ENCODE peak calls at places on chromosomes 5 and 9, in five cellular contexts. M is A549; Y is suprapubic skin; F is CD8-positive, alpha-beta T cell; Z is cardiac muscle cell. G is an unnamed sample.

GRCh38 chr5:147818290-147818689 is 13.2 kb downstream of the SPINK1 start:
- DNase-seq in M (no peak), Y (no peak), F (no peak), Z (peak; percentile 7), G (no peak)

GRCh38 chr9:12554636-12555035 is 138.5 kb upstream of the TYRP1 start:
- DNase-seq in M (no peak), Y (no peak), F (no peak), Z (no peak), G (no peak)

GRCh38 chr9:17005085-17005484 is 129.8 kb upstream of the CNTLN start:
- DNase-seq in M (no peak), Y (no peak), F (no peak), Z (peak; percentile 9), G (no peak)

GRCh38 chr5:81835813-81836458 is 85.0 kb upstream of the SSBP2 start:
- DNase-seq in M (no peak), Y (no peak), F (no peak), Z (no peak), G (no peak)

GRCh38 chr5:14211818-14212799 is 69.0 kb downstream of the TRIO start:
- DNase-seq in M (no peak), Y (no peak), F (no peak), Z (no peak), G (no peak)

GRCh38 chr9:107784235-107784958 is 294.8 kb upstream of the KLF4 start:
- DNase-seq in M (no peak), Y (peak; percentile 75), F (no peak), Z (peak; percentile 7), G (no peak)

GRCh38 chr5:59562756-59563389 is 330.7 kb downstream of the PDE4D start:
- DNase-seq in M (peak; percentile 34), Y (no peak), F (no peak), Z (peak; percentile 54), G (no peak)

GRCh38 chr5:121841900-121842299 is 9.8 kb upstream of the FTMT start:
- DNase-seq in M (no peak), Y (no peak), F (no peak), Z (no peak), G (no peak)

GRCh38 chr5:56658972-56659371 is 156.4 kb upstream of the MAP3K1 start:
- DNase-seq in M (no peak), Y (no peak), F (no peak), Z (no peak), G (no peak)

GRCh38 chr9:79581794-79582193 is 10.0 kb downstream of the TLE4 start:
- DNase-seq in M (no peak), Y (no peak), F (no peak), Z (no peak), G (no peak)

GRCh38 chr5:120101771-120102170 is 362.3 kb upstream of the PRR16 start:
- DNase-seq in M (no peak), Y (no peak), F (no peak), Z (no peak), G (no peak)

GRCh38 chr9:122897969-122898368 is 7.2 kb downstream of the RC3H2 start:
- DNase-seq in M (no peak), Y (no peak), F (no peak), Z (no peak), G (no peak)

GRCh38 chr5:64887910-64888309 is 119.2 kb downstream of the CWC27 start:
- DNase-seq in M (no peak), Y (no peak), F (no peak), Z (no peak), G (no peak)

GRCh38 chr9:35495984-35496383 is 6.1 kb downstream of the RUSC2 start:
- DNase-seq in M (no peak), Y (no peak), F (no peak), Z (no peak), G (no peak)

GRCh38 chr9:132241840-132242620 is 80.2 kb downstream of the NTNG2 start:
- DNase-seq in M (no peak), Y (no peak), F (peak; percentile 64), Z (no peak), G (no peak)

GRCh38 chr5:54234304-54234938 is 76.0 kb downstream of the ARL15 start:
- DNase-seq in M (peak; percentile 16), Y (no peak), F (no peak), Z (peak; percentile 36), G (no peak)

GRCh38 chr5:64594601-64595518 is 89.0 kb downstream of the RGS7BP start:
- DNase-seq in M (peak; percentile 3), Y (no peak), F (no peak), Z (peak; percentile 35), G (no peak)

GRCh38 chr5:66882592-66883227 is 286.5 kb downstream of the MAST4 start:
- DNase-seq in M (peak; percentile 33), Y (no peak), F (no peak), Z (no peak), G (no peak)

GRCh38 chr5:14216372-14216771 is 73.2 kb downstream of the TRIO start:
- DNase-seq in M (no peak), Y (no peak), F (no peak), Z (no peak), G (no peak)

GRCh38 chr5:176921669-176922196 is 22.6 kb upstream of the HK3 start:
- DNase-seq in M (no peak), Y (no peak), F (no peak), Z (no peak), G (no peak)

GRCh38 chr5:90473321-90474234 is 993 bp downstream of the MBLAC2 start:
- DNase-seq in M (peak; percentile 14), Y (no peak), F (no peak), Z (peak; percentile 56), G (peak; percentile 71)

GRCh38 chr9:123091459-123091858 is 58.0 kb downstream of the GPR21 start:
- DNase-seq in M (no peak), Y (no peak), F (no peak), Z (no peak), G (no peak)

GRCh38 chr9:137429974-137430722 is 7.0 kb downstream of the NOXA1 start:
- DNase-seq in M (no peak), Y (no peak), F (no peak), Z (no peak), G (no peak)

GRCh38 chr9:124858330-124859046 is 3.3 kb downstream of the RPL35 start:
- DNase-seq in M (no peak), Y (no peak), F (no peak), Z (no peak), G (no peak)

GRCh38 chr9:35267716-35268115 is 105.9 kb downstream of the UNC13B start:
- DNase-seq in M (no peak), Y (no peak), F (no peak), Z (no peak), G (no peak)

GRCh38 chr5:61766141-61766540 is 434.1 kb downstream of the ZSWIM6 start:
- DNase-seq in M (no peak), Y (no peak), F (no peak), Z (no peak), G (no peak)

GRCh38 chr9:4762889-4763521 is 22.0 kb upstream of the AK3 start:
- DNase-seq in M (no peak), Y (no peak), F (no peak), Z (peak; percentile 13), G (no peak)

GRCh38 chr9:128712451-128713410 is 10.4 kb downstream of the PKN3 start:
- DNase-seq in M (no peak), Y (peak; percentile 56), F (no peak), Z (no peak), G (no peak)

GRCh38 chr5:94526708-94527107 is 91.7 kb downstream of the KIAA0825 start:
- DNase-seq in M (no peak), Y (no peak), F (no peak), Z (no peak), G (no peak)

GRCh38 chr5:68548959-68549676 is 333.6 kb downstream of the PIK3R1 start:
- DNase-seq in M (peak; percentile 67), Y (no peak), F (no peak), Z (no peak), G (no peak)

GRCh38 chr5:98307811-98308210 is 465.7 kb upstream of the RGMB start:
- DNase-seq in M (no peak), Y (no peak), F (no peak), Z (no peak), G (no peak)

GRCh38 chr5:172733974-172734346 is 37.0 kb downstream of the DUSP1 start:
- DNase-seq in M (no peak), Y (peak; percentile 82), F (no peak), Z (no peak), G (no peak)
- H3K27ac ChIP-seq in M (peak overlapping the region; percentile 78), Y (peak overlapping the region; percentile 99), F (no peak overlapping the region), Z (no peak overlapping the region), G (no peak overlapping the region)

GRCh38 chr5:35884125-35884788 is 27.6 kb downstream of the IL7R start:
- DNase-seq in M (no peak), Y (no peak), F (no peak), Z (no peak), G (no peak)
- H3K27ac ChIP-seq in M (no peak overlapping the region), Y (no peak overlapping the region), F (no peak overlapping the region), Z (no peak overlapping the region), G (no peak overlapping the region)

DNA sequence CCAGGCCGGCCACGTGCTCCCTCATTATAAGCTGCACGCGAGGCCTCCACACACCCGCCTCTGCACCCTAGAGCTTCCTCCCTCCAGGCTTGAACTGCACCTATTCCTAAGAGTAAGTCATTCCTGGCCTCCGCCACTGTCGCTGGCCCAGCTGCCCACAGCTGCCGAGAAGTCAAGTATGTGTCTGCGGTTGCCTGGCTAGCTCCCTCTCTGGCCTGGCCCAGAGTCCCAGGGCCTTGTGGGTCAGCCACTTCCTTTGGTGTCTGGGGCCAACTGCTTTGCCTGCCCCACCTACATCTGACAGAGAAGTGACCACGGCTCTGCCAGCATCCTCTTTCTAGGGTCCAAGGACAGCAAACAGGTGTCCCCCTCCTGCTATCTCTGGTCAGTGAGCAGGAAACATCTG is 18.3 kb downstream of the ABO start:
- DNase-seq in M (no peak), Y (no peak), F (no peak), Z (no peak), G (no peak)
- H3K27ac ChIP-seq in M (no peak overlapping the region), Y (no peak overlapping the region), F (no peak overlapping the region), Z (no peak overlapping the region), G (no peak overlapping the region)

GRCh38 chr5:150299571-150300327 is 3.0 kb downstream of the ARSI start:
- DNase-seq in M (no peak), Y (no peak), F (no peak), Z (no peak), G (no peak)

GRCh38 chr5:150301170-150301505 is 1.6 kb downstream of the ARSI start:
- DNase-seq in M (no peak), Y (no peak), F (no peak), Z (no peak), G (no peak)

GRCh38 chr5:150301901-150302300 is 804 bp downstream of the ARSI start:
- DNase-seq in M (no peak), Y (no peak), F (no peak), Z (no peak), G (no peak)

GRCh38 chr5:150298701-150299451 is 3.8 kb downstream of the ARSI start:
- DNase-seq in M (peak; percentile 67), Y (no peak), F (no peak), Z (no peak), G (no peak)

DNA sequence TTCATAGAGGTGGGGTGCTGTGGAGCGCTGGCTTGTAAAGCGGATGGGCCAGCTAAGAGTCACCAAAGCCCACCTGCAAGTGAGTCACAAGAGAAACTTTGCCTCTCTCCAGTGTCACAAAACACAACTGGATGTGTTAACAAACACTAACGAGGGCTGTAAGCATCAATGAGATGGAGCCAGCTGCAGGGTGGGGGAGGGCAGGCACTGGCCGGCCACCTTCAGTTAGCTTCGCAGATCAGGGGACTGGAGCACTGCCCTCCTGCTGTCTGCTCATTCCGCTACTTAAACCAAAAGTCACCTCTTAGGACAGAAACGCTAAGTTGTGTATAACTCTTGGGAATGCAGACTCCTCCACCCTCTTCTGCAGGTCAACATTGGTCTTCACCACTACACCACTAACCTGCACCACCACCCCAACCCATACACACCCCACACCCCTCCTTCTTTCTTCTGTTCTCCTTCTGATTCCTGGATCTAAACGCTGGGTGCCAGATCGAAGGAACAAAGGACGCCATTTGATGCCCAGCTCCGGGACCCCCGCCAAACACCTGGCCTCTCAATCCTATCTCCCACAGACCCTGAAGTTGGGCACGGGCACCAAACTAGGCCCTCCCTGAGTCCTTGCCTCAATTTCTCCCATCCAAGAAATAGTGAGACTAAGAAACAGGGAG is 2.1 kb downstream of the ARSI start:
- DNase-seq in M (no peak), Y (no peak), F (no peak), Z (no peak), G (no peak)
- H3K27ac ChIP-seq in M (peak overlapping the region; percentile 87), Y (no peak overlapping the region), F (no peak overlapping the region), Z (no peak overlapping the region), G (no peak overlapping the region)